ENCODE peak calls at places on chromosomes 13 and 19, in eight cellular contexts. S, Q, G, U, V, E, O and B are unnamed samples. For H3K4me1, the result is how much of the 10 kb centered on the place peaks cover.

GRCh38 chr13:28429685-28430290 is 65.1 kb downstream of the FLT1 start:
- ATAC-seq in S (no peak), V (no peak), G (no peak), Q (no peak), O (peak), U (no peak), E (peak), B (no peak)

GRCh38 chr13:113882716-113883115 is 18.8 kb upstream of the GAS6 start:
- ATAC-seq in U (no peak), S (no peak), O (no peak), E (no peak), G (no peak), Q (no peak), V (no peak), B (no peak)

GRCh38 chr13:77507931-77508776 is 27.4 kb upstream of the SCEL start:
- ATAC-seq in E (no peak), G (no peak), U (no peak), O (peak), S (peak), Q (no peak), V (no peak), B (no peak)

GRCh38 chr13:19070398-19070735 is 111.3 kb downstream of the TUBA3C start:
- ATAC-seq in O (no peak), V (no peak), U (no peak), G (no peak), E (no peak), Q (no peak), S (no peak), B (no peak)

GRCh38 chr13:26727633-26728032 is 33.0 kb downstream of the GPR12 start:
- ATAC-seq in E (no peak), V (no peak), O (no peak), U (no peak), Q (no peak), G (no peak), S (no peak), B (no peak)

GRCh38 chr13:37488682-37489081 is 109.9 kb downstream of the POSTN start:
- ATAC-seq in U (no peak), O (no peak), V (no peak), Q (no peak), E (no peak), G (no peak), S (no peak), B (no peak)

GRCh38 chr13:111210488-111210887 is 95.4 kb downstream of the ARHGEF7 start:
- ATAC-seq in Q (peak), U (peak), E (peak), S (peak), V (no peak), G (no peak), O (no peak), B (peak)

GRCh38 chr13:98989469-98990235 is 11.8 kb upstream of the DOCK9 start:
- ATAC-seq in E (no peak), V (no peak), U (no peak), Q (no peak), G (no peak), O (no peak), S (no peak), B (no peak)

GRCh38 chr19:8319807-8320520 is 1.2 kb downstream of the NDUFA7 start:
- ATAC-seq in U (no peak), Q (no peak), S (no peak), G (no peak), O (no peak), E (no peak), V (no peak), B (no peak)

GRCh38 chr19:3836887-3837286 is 32.0 kb downstream of the ZFR2 start:
- ATAC-seq in V (no peak), Q (no peak), O (no peak), U (no peak), S (no peak), E (no peak), G (no peak), B (no peak)

GRCh38 chr13:75600371-75600770 is 35.8 kb upstream of the LMO7 start:
- ATAC-seq in Q (no peak), G (no peak), O (no peak), V (no peak), U (no peak), E (no peak), S (no peak), B (no peak)

GRCh38 chr19:32223595-32224370 is 121.6 kb upstream of the ZNF507 start:
- ATAC-seq in V (peak), Q (peak), S (no peak), O (no peak), E (peak), G (peak), U (peak), B (no peak)

GRCh38 chr13:40313269-40314200 is 352.9 kb downstream of the FOXO1 start:
- ATAC-seq in G (peak), V (no peak), U (no peak), Q (no peak), S (no peak), E (no peak), O (no peak), B (peak)

GRCh38 chr19:31356587-31357314 is 7.5 kb upstream of the TSHZ3 start:
- ATAC-seq in E (peak), V (peak), G (no peak), Q (no peak), U (no peak), S (no peak), O (no peak), B (peak)

GRCh38 chr19:3494559-3494958 is 5.9 kb downstream of the DOHH start:
- ATAC-seq in O (no peak), U (no peak), G (no peak), E (no peak), Q (no peak), S (no peak), V (no peak), B (no peak)

GRCh38 chr13:50071399-50071798 is 56.2 kb downstream of the KCNRG start:
- ATAC-seq in Q (no peak), O (peak), E (no peak), S (no peak), G (peak), V (peak), U (no peak), B (no peak)

GRCh38 chr19:58416631-58417030 is 8.2 kb downstream of the ZNF584 start:
- ATAC-seq in U (no peak), S (no peak), V (no peak), E (no peak), G (no peak), Q (no peak), O (no peak), B (no peak)

GRCh38 chr19:44823373-44823698 is 14.4 kb downstream of the BCAM start:
- ATAC-seq in E (no peak), V (no peak), G (no peak), Q (no peak), U (no peak), O (no peak), S (no peak), B (no peak)

GRCh38 chr13:30905932-30906383 is at the start of gene MEDAG:
- ATAC-seq in V (no peak), U (peak), Q (peak), S (no peak), G (no peak), O (no peak), E (peak), B (peak)

GRCh38 chr19:31715249-31715944 is 366.2 kb upstream of the TSHZ3 start:
- ATAC-seq in Q (no peak), E (no peak), G (no peak), U (no peak), V (no peak), S (no peak), O (no peak), B (no peak)

GRCh38 chr19:39469567-39469966 is 11.1 kb upstream of the TIMM50 start:
- ATAC-seq in O (no peak), Q (no peak), E (no peak), V (no peak), S (no peak), G (no peak), U (no peak), B (no peak)

GRCh38 chr19:29834991-29835390 is 23.2 kb downstream of the CCNE1 start:
- ATAC-seq in E (no peak), G (peak), O (no peak), S (no peak), Q (no peak), V (peak), U (no peak), B (no peak)

GRCh38 chr13:24178847-24179845 is 18.6 kb downstream of the SPATA13 start:
- ATAC-seq in O (no peak), U (no peak), V (no peak), S (no peak), E (no peak), Q (no peak), G (no peak), B (no peak)

GRCh38 chr13:40631605-40632004 is 34.8 kb downstream of the FOXO1 start:
- ATAC-seq in O (peak), Q (no peak), G (no peak), S (no peak), E (no peak), U (no peak), V (no peak), B (no peak)

GRCh38 chr13:109198585-109198984 is 569.2 kb downstream of the MYO16 start:
- ATAC-seq in U (no peak), V (no peak), S (peak), E (no peak), G (no peak), Q (no peak), O (no peak), B (no peak)

DNA sequence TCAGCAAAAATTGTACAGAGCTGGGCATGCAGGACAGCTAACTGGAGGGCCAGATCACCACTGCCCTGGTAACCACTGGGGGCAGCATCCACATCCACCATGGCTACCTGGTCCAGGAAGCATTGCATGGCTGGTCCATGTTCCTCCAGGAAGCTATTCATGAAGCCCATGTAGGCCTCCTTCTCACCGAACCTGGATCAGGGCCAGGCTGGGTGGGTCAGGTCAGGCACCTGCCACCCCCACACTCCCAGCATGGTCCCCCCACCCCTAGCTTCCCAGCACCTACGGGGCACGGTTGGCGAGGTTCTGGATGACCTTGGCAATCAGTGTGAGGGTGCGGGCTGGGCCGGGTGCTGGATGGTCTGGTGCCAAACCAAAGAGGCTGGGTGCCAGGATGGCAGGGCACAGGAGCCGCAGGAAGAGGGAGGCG is 4.6 kb upstream of the WIZ start:
- ATAC-seq in S (no peak), U (no peak), V (no peak), O (peak), G (peak), Q (no peak), E (no peak), B (no peak)
- TF ChIP-seq CTCF in S (no peak), U (no peak), V (no peak), O (no peak), G (peak), Q (no peak), E (peak), B (no peak)

GRCh38 chr13:94849254-94849653 is 136.9 kb upstream of the SOX21 start:
- ATAC-seq in Q (no peak), E (no peak), G (no peak), V (no peak), S (no peak), O (no peak), U (no peak), B (no peak)
- H3K4me1 ChIP-seq in Q (under half), E (under half), G (under half), V (under half), S (under half), O (under half), U (under half), B (under half)

GRCh38 chr13:33799950-33800592 is 17.9 kb upstream of the RFC3 start:
- ATAC-seq in G (peak), Q (no peak), V (peak), U (no peak), E (peak), S (peak), O (peak), B (no peak)
- TF ChIP-seq POLR2AphosphoS5 in G (no peak), Q (no peak), V (no peak), U (no peak), E (no peak), S (no peak), O (no peak), B (no peak)

GRCh38 chr13:106535552-106536243 is at the start of gene EFNB2:
- ATAC-seq in Q (peak), U (peak), V (peak), O (peak), S (peak), E (peak), G (peak), B (peak)
- TF ChIP-seq CTCF in Q (no peak), U (no peak), V (peak), O (peak), S (no peak), E (no peak), G (peak), B (no peak)

GRCh38 chr13:73922728-73923393 is 211.3 kb downstream of the KLF12 start:
- ATAC-seq in G (no peak), S (no peak), Q (no peak), E (peak), U (no peak), V (no peak), O (no peak), B (no peak)
- H3K4me1 ChIP-seq in G (under half), S (under half), Q (under half), E (under half), U (under half), V (under half), O (under half), B (under half)